ENCODE peak calls at places on chromosome 17, in five cellular contexts. One of them, this sample, is unnamed.

GRCh38 chr17:65987988-65988387 is 203.9 kb downstream of the CEP112 start:
- DNase-seq in left ventricle myocardium inferior: no peak
- DNase-seq in ovary: no peak
- DNase-seq in AG10803: peak
- DNase-seq in hepatocyte: peak
- DNase-seq in this sample: no peak

GRCh38 chr17:21218101-21218500 is 4.1 kb upstream of the TMEM11 start:
- DNase-seq in AG10803: no peak
- DNase-seq in hepatocyte: no peak
- DNase-seq in left ventricle myocardium inferior: no peak
- DNase-seq in ovary: no peak
- DNase-seq in this sample: no peak

GRCh38 chr17:20997711-20998570 is 44.9 kb downstream of the USP22 start:
- DNase-seq in left ventricle myocardium inferior: no peak
- DNase-seq in hepatocyte: peak
- DNase-seq in ovary: no peak
- DNase-seq in AG10803: no peak
- DNase-seq in this sample: no peak

GRCh38 chr17:44555056-44555455 is 2.2 kb upstream of the FZD2 start:
- DNase-seq in hepatocyte: no peak
- DNase-seq in left ventricle myocardium inferior: no peak
- DNase-seq in AG10803: no peak
- DNase-seq in ovary: no peak
- DNase-seq in this sample: no peak

GRCh38 chr17:59838196-59838911 is 54.4 kb downstream of the TUBD1 start:
- DNase-seq in hepatocyte: peak
- DNase-seq in AG10803: peak
- DNase-seq in left ventricle myocardium inferior: no peak
- DNase-seq in ovary: no peak
- DNase-seq in this sample: no peak

GRCh38 chr17:39800540-39800939 is 62.8 kb downstream of the GRB7 start:
- DNase-seq in left ventricle myocardium inferior: no peak
- DNase-seq in hepatocyte: no peak
- DNase-seq in ovary: no peak
- DNase-seq in AG10803: no peak
- DNase-seq in this sample: no peak

GRCh38 chr17:70024253-70024652 is 50.8 kb upstream of the KCNJ16 start:
- DNase-seq in AG10803: no peak
- DNase-seq in hepatocyte: no peak
- DNase-seq in ovary: no peak
- DNase-seq in left ventricle myocardium inferior: no peak
- DNase-seq in this sample: no peak

GRCh38 chr17:44309472-44309871 is 1.1 kb downstream of the RUNDC3A start:
- DNase-seq in hepatocyte: no peak
- DNase-seq in AG10803: no peak
- DNase-seq in left ventricle myocardium inferior: no peak
- DNase-seq in ovary: no peak
- DNase-seq in this sample: no peak

GRCh38 chr17:40518401-40519088 is 17.1 kb upstream of the TNS4 start:
- DNase-seq in left ventricle myocardium inferior: no peak
- DNase-seq in AG10803: no peak
- DNase-seq in ovary: no peak
- DNase-seq in hepatocyte: peak
- DNase-seq in this sample: no peak

GRCh38 chr17:20202141-20202574 is 193.0 kb downstream of the SPECC1 start:
- DNase-seq in left ventricle myocardium inferior: no peak
- DNase-seq in ovary: no peak
- DNase-seq in AG10803: no peak
- DNase-seq in hepatocyte: no peak
- DNase-seq in this sample: no peak

GRCh38 chr17:55295411-55296170 is 30.8 kb downstream of the HLF start:
- DNase-seq in hepatocyte: peak
- DNase-seq in ovary: no peak
- DNase-seq in left ventricle myocardium inferior: no peak
- DNase-seq in AG10803: peak
- DNase-seq in this sample: no peak

GRCh38 chr17:66348605-66349165 is 46.3 kb downstream of the PRKCA start:
- DNase-seq in left ventricle myocardium inferior: no peak
- DNase-seq in AG10803: peak
- DNase-seq in ovary: peak
- DNase-seq in hepatocyte: peak
- DNase-seq in this sample: peak

GRCh38 chr17:32954477-32954876 is 26.5 kb downstream of the TMEM98 start:
- DNase-seq in hepatocyte: peak
- DNase-seq in left ventricle myocardium inferior: no peak
- DNase-seq in AG10803: no peak
- DNase-seq in ovary: no peak
- DNase-seq in this sample: no peak

GRCh38 chr17:83119987-83120864 is 40.8 kb downstream of the METRNL start:
- DNase-seq in ovary: no peak
- DNase-seq in hepatocyte: no peak
- DNase-seq in left ventricle myocardium inferior: peak
- DNase-seq in AG10803: no peak
- DNase-seq in this sample: no peak

GRCh38 chr17:72267601-72268000 is 146.8 kb downstream of the SOX9 start:
- DNase-seq in AG10803: no peak
- DNase-seq in ovary: no peak
- DNase-seq in hepatocyte: no peak
- DNase-seq in left ventricle myocardium inferior: no peak
- DNase-seq in this sample: no peak

GRCh38 chr17:15886221-15886620 is 58.7 kb upstream of the ADORA2B start:
- DNase-seq in ovary: no peak
- DNase-seq in AG10803: no peak
- DNase-seq in left ventricle myocardium inferior: no peak
- DNase-seq in hepatocyte: no peak
- DNase-seq in this sample: no peak

GRCh38 chr17:68512967-68513474 is 791 bp downstream of the PRKAR1A start:
- DNase-seq in ovary: no peak
- DNase-seq in AG10803: peak
- DNase-seq in hepatocyte: peak
- DNase-seq in left ventricle myocardium inferior: no peak
- DNase-seq in this sample: no peak

GRCh38 chr17:13346996-13347762 is 254.6 kb downstream of the HS3ST3A1 start:
- DNase-seq in AG10803: peak
- DNase-seq in hepatocyte: peak
- DNase-seq in ovary: no peak
- DNase-seq in left ventricle myocardium inferior: no peak
- DNase-seq in this sample: peak

GRCh38 chr17:73311428-73311780 is 397 bp downstream of the CDC42EP4 start:
- DNase-seq in hepatocyte: no peak
- DNase-seq in AG10803: no peak
- DNase-seq in ovary: no peak
- DNase-seq in left ventricle myocardium inferior: peak
- DNase-seq in this sample: no peak

GRCh38 chr17:17779015-17779611 is 57.7 kb downstream of the SREBF1 start:
- DNase-seq in ovary: peak
- DNase-seq in left ventricle myocardium inferior: no peak
- DNase-seq in hepatocyte: no peak
- DNase-seq in AG10803: no peak
- DNase-seq in this sample: no peak

DNA sequence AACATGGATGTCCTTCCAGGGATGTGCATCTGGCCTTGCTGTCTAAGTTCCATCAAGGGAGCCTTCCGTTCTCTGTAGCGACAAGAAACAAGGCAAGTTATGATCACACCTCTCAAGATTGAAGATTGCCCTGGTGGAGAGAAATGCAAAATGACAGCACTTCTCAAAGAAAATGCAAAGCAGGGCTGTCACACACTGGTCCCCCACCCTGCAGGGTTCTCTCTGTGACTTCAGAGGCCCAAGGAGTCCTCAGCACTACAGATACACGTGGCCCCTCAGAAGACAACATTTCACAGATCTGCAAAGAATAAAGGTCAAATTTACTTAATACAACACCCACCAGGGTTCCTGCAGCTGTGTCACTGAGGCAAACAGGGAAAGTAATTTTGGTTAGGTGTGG is 60.7 kb upstream of the TEX2 start:
- DNase-seq in hepatocyte: no peak
- DNase-seq in ovary: no peak
- DNase-seq in left ventricle myocardium inferior: no peak
- DNase-seq in AG10803: no peak
- DNase-seq in this sample: no peak
- H3K4me3 ChIP-seq in hepatocyte: no peak
- H3K4me3 ChIP-seq in ovary: no peak
- H3K4me3 ChIP-seq in left ventricle myocardium inferior: no peak
- H3K4me3 ChIP-seq in AG10803: no peak
- H3K4me3 ChIP-seq in this sample: no peak

GRCh38 chr17:58270476-58271290 is 10.1 kb downstream of the MPO start:
- DNase-seq in left ventricle myocardium inferior: no peak
- DNase-seq in AG10803: no peak
- DNase-seq in hepatocyte: no peak
- DNase-seq in ovary: no peak
- DNase-seq in this sample: no peak
- TF ChIP-seq CTCF in left ventricle myocardium inferior: no peak
- TF ChIP-seq CTCF in AG10803: no peak
- TF ChIP-seq CTCF in hepatocyte: no peak
- TF ChIP-seq CTCF in ovary: no peak
- TF ChIP-seq CTCF in this sample: peak

GRCh38 chr17:80781188-80781577 is 210.5 kb upstream of the CHMP6 start:
- DNase-seq in AG10803: no peak
- DNase-seq in left ventricle myocardium inferior: no peak
- DNase-seq in ovary: no peak
- DNase-seq in hepatocyte: no peak
- DNase-seq in this sample: no peak

GRCh38 chr17:80780381-80781187 is 211.1 kb upstream of the CHMP6 start:
- DNase-seq in ovary: no peak
- DNase-seq in AG10803: no peak
- DNase-seq in hepatocyte: peak
- DNase-seq in left ventricle myocardium inferior: no peak
- DNase-seq in this sample: no peak

GRCh38 chr17:80783461-80783860 is 208.2 kb upstream of the CHMP6 start:
- DNase-seq in ovary: no peak
- DNase-seq in AG10803: peak
- DNase-seq in left ventricle myocardium inferior: no peak
- DNase-seq in hepatocyte: no peak
- DNase-seq in this sample: no peak

GRCh38 chr17:80782536-80783427 is 208.9 kb upstream of the CHMP6 start:
- DNase-seq in left ventricle myocardium inferior: no peak
- DNase-seq in hepatocyte: no peak
- DNase-seq in AG10803: peak
- DNase-seq in ovary: no peak
- DNase-seq in this sample: no peak

GRCh38 chr17:80781851-80782277 is 209.8 kb upstream of the CHMP6 start:
- DNase-seq in ovary: no peak
- DNase-seq in hepatocyte: no peak
- DNase-seq in AG10803: no peak
- DNase-seq in left ventricle myocardium inferior: no peak
- DNase-seq in this sample: no peak
- H3K4me3 ChIP-seq in ovary: no peak
- H3K4me3 ChIP-seq in hepatocyte: no peak
- H3K4me3 ChIP-seq in AG10803: no peak
- H3K4me3 ChIP-seq in left ventricle myocardium inferior: no peak
- H3K4me3 ChIP-seq in this sample: no peak

GRCh38 chr17:28426081-28426519 is 20.1 kb upstream of the SLC46A1 start:
- DNase-seq in left ventricle myocardium inferior: no peak
- DNase-seq in ovary: no peak
- DNase-seq in AG10803: no peak
- DNase-seq in hepatocyte: no peak
- DNase-seq in this sample: no peak
- TF ChIP-seq CTCF in left ventricle myocardium inferior: peak
- TF ChIP-seq CTCF in ovary: no peak
- TF ChIP-seq CTCF in AG10803: peak
- TF ChIP-seq CTCF in hepatocyte: peak
- TF ChIP-seq CTCF in this sample: peak

GRCh38 chr17:5719976-5720375 is 135.7 kb upstream of the NLRP1 start:
- DNase-seq in ovary: no peak
- DNase-seq in hepatocyte: no peak
- DNase-seq in left ventricle myocardium inferior: no peak
- DNase-seq in AG10803: peak
- DNase-seq in this sample: no peak
- H3K4me3 ChIP-seq in ovary: no peak
- H3K4me3 ChIP-seq in hepatocyte: no peak
- H3K4me3 ChIP-seq in left ventricle myocardium inferior: no peak
- H3K4me3 ChIP-seq in AG10803: no peak
- H3K4me3 ChIP-seq in this sample: no peak

GRCh38 chr17:75009139-75009724 is 3.2 kb upstream of the MRPL58 start:
- DNase-seq in AG10803: no peak
- DNase-seq in hepatocyte: no peak
- DNase-seq in left ventricle myocardium inferior: no peak
- DNase-seq in ovary: no peak
- DNase-seq in this sample: no peak

GRCh38 chr17:75004371-75004770 is 8.1 kb upstream of the MRPL58 start:
- DNase-seq in left ventricle myocardium inferior: no peak
- DNase-seq in hepatocyte: no peak
- DNase-seq in ovary: no peak
- DNase-seq in AG10803: no peak
- DNase-seq in this sample: no peak

GRCh38 chr17:75005291-75005690 is 7.2 kb upstream of the MRPL58 start:
- DNase-seq in ovary: no peak
- DNase-seq in AG10803: no peak
- DNase-seq in left ventricle myocardium inferior: no peak
- DNase-seq in hepatocyte: no peak
- DNase-seq in this sample: no peak

GRCh38 chr17:75008373-75008772 is 4.1 kb upstream of the MRPL58 start:
- DNase-seq in AG10803: no peak
- DNase-seq in hepatocyte: no peak
- DNase-seq in ovary: no peak
- DNase-seq in left ventricle myocardium inferior: no peak
- DNase-seq in this sample: no peak

DNA sequence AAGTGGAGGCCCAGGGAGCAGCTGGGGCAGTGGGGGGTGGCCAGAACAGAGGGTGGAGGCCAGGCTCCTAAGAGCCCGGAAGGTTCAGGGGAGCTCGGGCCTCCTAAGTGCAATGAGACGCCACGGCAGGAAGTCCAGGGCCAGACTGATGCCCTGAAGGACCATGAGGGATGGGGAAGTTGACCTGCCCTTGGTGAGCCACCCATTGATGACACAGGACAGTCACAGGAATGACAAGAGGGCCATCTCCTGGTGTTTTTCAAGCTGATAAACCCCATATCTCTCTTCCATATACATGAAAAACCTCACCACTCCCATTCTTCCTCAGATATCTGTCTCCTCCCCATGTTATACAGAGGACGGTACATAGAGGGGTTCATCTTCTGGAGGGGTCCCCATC is 5.8 kb upstream of the MRPL58 start:
- DNase-seq in hepatocyte: no peak
- DNase-seq in left ventricle myocardium inferior: no peak
- DNase-seq in AG10803: no peak
- DNase-seq in ovary: no peak
- DNase-seq in this sample: no peak
- TF ChIP-seq CTCF in hepatocyte: no peak
- TF ChIP-seq CTCF in left ventricle myocardium inferior: no peak
- TF ChIP-seq CTCF in AG10803: no peak
- TF ChIP-seq CTCF in ovary: no peak
- TF ChIP-seq CTCF in this sample: no peak

This sample was measured in retinal pigment epithelial cell.